ENCODE peak calls at places on chromosomes 6 and 20, in seven cellular contexts. S is HCT116, H is body of pancreas, J is A549, F is mesendoderm, B is heart right ventricle, G is stomach. R is an unnamed sample.

GRCh38 chr6:19830171-19830570 is 7.0 kb upstream of the ID4 start:
- DNase-seq in G (no peak), S (no peak), F (no peak), J (no peak), B (no peak), H (no peak), R (no peak)

GRCh38 chr20:35866446-35867202 is 87.7 kb downstream of the SCAND1 start:
- DNase-seq in H (no peak), G (no peak), B (no peak), J (no peak), S (no peak), F (no peak), R (no peak)

GRCh38 chr6:44487611-44488010 is 100.1 kb downstream of the CDC5L start:
- DNase-seq in F (no peak), G (no peak), B (no peak), H (no peak), S (no peak), J (no peak), R (no peak)

GRCh38 chr6:120627612-120628011 is 706.7 kb downstream of the TBC1D32 start:
- DNase-seq in H (no peak), J (no peak), G (no peak), F (no peak), S (no peak), B (no peak), R (no peak)

GRCh38 chr20:54980321-54980960 is 505.0 kb downstream of the DOK5 start:
- DNase-seq in S (no peak), G (no peak), J (peak; percentile 12), H (no peak), B (no peak), F (peak; percentile 60), R (no peak)

GRCh38 chr6:27605401-27606342 is 132.8 kb upstream of the ZNF184 start:
- DNase-seq in H (no peak), S (peak; percentile 85), F (peak; percentile 96), B (no peak), G (no peak), J (peak; percentile 91), R (no peak)

GRCh38 chr6:125041740-125042459 is 79.7 kb downstream of the RNF217 start:
- DNase-seq in G (no peak), S (peak; percentile 29), H (no peak), B (no peak), J (no peak), F (no peak), R (no peak)

GRCh38 chr20:40797425-40797824 is 108.4 kb upstream of the MAFB start:
- DNase-seq in J (peak; percentile 11), G (peak; percentile 4), B (no peak), F (peak; percentile 49), H (no peak), S (peak; percentile 23), R (no peak)

GRCh38 chr6:101397199-101397598 is 3.7 kb downstream of the GRIK2 start:
- DNase-seq in B (no peak), G (no peak), H (no peak), S (no peak), F (peak; percentile 65), J (peak; percentile 30), R (no peak)

GRCh38 chr20:52012093-52012492 is 179.5 kb downstream of the ZFP64 start:
- DNase-seq in F (no peak), S (no peak), B (no peak), G (no peak), J (no peak), H (no peak), R (no peak)

GRCh38 chr6:116840091-116840490 is 11.2 kb upstream of the GPRC6A start:
- DNase-seq in J (no peak), H (no peak), G (no peak), S (no peak), B (no peak), F (no peak), R (no peak)

GRCh38 chr20:36861625-36861874 is 14.4 kb upstream of the TLDC2 start:
- DNase-seq in F (no peak), J (peak; percentile 25), G (no peak), S (no peak), B (peak; percentile 54), H (no peak), R (no peak)

GRCh38 chr6:152723398-152723797 is 25.7 kb downstream of the MYCT1 start:
- DNase-seq in F (no peak), H (no peak), J (peak; percentile 7), G (no peak), S (no peak), B (no peak), R (no peak)

GRCh38 chr6:164185342-164185920 is 770.9 kb downstream of the QKI start:
- DNase-seq in G (no peak), J (no peak), H (no peak), F (no peak), S (no peak), B (no peak), R (no peak)

GRCh38 chr20:46348972-46349741 is 40.9 kb upstream of the CDH22 start:
- DNase-seq in G (peak; percentile 69), H (peak; percentile 66), B (peak; percentile 64), J (peak; percentile 43), S (peak; percentile 13), F (peak; percentile 73), R (peak; percentile 57)

GRCh38 chr6:134035823-134036296 is 16.6 kb downstream of the SLC2A12 start:
- DNase-seq in S (peak; percentile 88), F (no peak), J (peak; percentile 50), G (peak; percentile 40), B (no peak), H (peak; percentile 58), R (peak; percentile 46)

GRCh38 chr20:60101201-60101893 is 143.1 kb downstream of the CDH26 start:
- DNase-seq in F (no peak), S (no peak), B (no peak), J (no peak), G (no peak), H (no peak), R (no peak)

GRCh38 chr6:33761922-33762629 is 15.4 kb upstream of the IP6K3 start:
- DNase-seq in S (no peak), G (peak; percentile 73), H (peak; percentile 81), B (peak; percentile 87), J (peak; percentile 59), F (peak; percentile 70), R (peak; percentile 56)

GRCh38 chr6:27388293-27389197 is at the start of gene ZNF391:
- DNase-seq in F (peak; percentile 97), H (peak; percentile 72), B (peak; percentile 64), G (peak; percentile 67), S (peak; percentile 53), J (peak; percentile 82), R (peak; percentile 70)

GRCh38 chr6:42093582-42094329 is 43.4 kb downstream of the TAF8 start:
- DNase-seq in J (no peak), B (peak; percentile 43), H (peak; percentile 40), S (no peak), G (peak; percentile 46), F (peak; percentile 72), R (no peak)

GRCh38 chr6:147578159-147578558 is 69.7 kb downstream of the SAMD5 start:
- DNase-seq in F (no peak), J (no peak), G (no peak), B (no peak), S (no peak), H (no peak), R (no peak)

GRCh38 chr6:32853541-32854375 is at the start of the genes PSMB9 and TAP1:
- DNase-seq in S (peak; percentile 88), H (peak; percentile 94), F (peak; percentile 94), B (peak; percentile 93), J (peak; percentile 90), G (peak; percentile 96), R (peak; percentile 96)

GRCh38 chr6:90035047-90035678 is 140.9 kb downstream of the GJA10 start:
- DNase-seq in F (no peak), G (no peak), J (no peak), B (no peak), S (no peak), H (no peak), R (no peak)

DNA sequence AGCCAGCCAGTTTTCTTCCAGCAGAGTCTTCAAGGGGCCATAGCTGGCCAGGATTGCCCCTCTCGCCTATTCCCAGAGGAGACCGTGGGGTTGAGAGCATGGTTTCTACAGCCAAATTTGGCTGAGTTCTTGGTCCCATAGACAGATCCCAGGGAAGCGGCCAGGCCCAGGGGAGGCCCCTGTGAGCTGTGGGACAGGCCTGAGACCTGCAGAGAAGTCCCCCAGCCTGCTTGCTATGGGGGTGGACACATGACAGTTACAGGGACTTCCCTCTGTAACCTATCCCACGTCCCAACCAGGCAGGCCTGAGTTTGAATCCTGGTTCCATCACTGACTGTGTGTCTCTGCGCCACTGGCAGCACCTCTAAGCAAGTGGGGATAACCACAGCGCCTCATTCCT is 2.6 kb downstream of the TCF15 start:
- DNase-seq in F (no peak), B (peak; percentile 54), S (no peak), G (no peak), J (no peak), H (no peak), R (no peak)
- H3K4me1 ChIP-seq in F (no peaks in the 10 kb centered on the region), B (peaks cover 33% of the 10 kb centered on the region), S (peaks cover 4% of the 10 kb centered on the region), G (no peaks in the 10 kb centered on the region), J (no peaks in the 10 kb centered on the region), H (peaks cover 5% of the 10 kb centered on the region), R (no peaks in the 10 kb centered on the region)

DNA sequence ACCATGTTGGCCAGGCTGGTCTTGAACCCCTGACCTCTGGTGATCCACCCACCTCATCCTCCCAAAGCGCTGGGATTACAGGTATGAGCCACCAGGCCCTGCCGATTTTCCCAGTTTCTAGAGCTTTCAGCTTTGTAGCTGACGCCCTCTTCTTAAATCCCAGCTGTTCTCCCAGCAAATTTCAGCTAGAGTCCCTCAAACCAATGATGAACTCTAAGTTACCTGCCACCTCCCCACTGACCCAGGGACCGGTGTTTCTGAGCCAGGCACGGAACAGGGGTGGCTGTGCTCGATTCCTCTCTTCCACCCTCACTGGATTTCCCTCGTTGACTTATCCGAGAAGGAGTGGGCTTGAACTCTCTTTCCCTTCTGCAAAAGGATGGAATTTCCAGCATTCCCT is 39.1 kb downstream of the SUN5 start:
- DNase-seq in H (no peak), J (no peak), F (no peak), S (no peak), G (no peak), B (no peak), R (no peak)
- H3K4me1 ChIP-seq in H (no peaks in the 10 kb centered on the region), J (no peaks in the 10 kb centered on the region), F (no peaks in the 10 kb centered on the region), S (no peaks in the 10 kb centered on the region), G (no peaks in the 10 kb centered on the region), B (no peaks in the 10 kb centered on the region), R (no peaks in the 10 kb centered on the region)

GRCh38 chr20:58787211-58788067 is 63.3 kb downstream of the GNAS-AS1 start:
- DNase-seq in B (no peak), G (no peak), J (no peak), S (no peak), F (no peak), H (no peak), R (no peak)
- H3K4me1 ChIP-seq in B (no peaks in the 10 kb centered on the region), G (no peaks in the 10 kb centered on the region), J (no peaks in the 10 kb centered on the region), S (no peaks in the 10 kb centered on the region), F (no peaks in the 10 kb centered on the region), H (no peaks in the 10 kb centered on the region), R (no peaks in the 10 kb centered on the region)

DNA sequence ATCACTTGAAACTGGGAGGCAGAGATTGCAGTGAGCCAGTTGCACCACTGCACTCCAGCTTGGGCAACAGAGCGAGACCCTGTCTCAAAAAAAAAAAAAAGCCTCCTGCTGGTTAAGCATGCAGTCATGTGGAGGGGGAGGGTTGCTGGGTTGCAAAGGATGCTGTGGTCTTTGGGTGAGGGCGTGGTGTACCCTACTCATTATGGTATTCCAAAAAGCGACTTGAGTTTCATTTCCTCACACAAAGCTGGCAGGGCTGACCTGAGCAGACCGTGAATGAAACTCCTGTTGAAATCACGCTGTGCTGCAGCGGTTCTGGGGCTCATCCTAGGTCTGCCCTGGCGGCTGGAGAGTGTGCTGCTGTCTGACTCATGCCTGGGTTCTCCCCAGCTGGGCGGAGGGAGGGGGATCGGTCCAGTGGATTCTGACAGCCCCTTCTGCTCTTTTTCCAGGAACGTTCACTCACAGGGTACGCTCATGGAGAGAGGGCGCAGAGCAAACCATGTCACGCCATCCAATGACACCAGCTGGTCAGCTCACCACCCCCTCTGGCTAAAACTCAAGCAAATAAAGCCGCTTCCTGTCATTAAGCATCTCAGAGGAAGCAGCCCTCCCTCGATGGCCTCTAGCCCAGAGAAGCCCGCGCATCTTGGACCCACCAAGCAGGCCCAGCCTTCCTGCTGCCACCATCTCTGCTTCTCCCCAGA is 166.2 kb downstream of the SCML4 start:
- DNase-seq in S (no peak), J (no peak), B (peak; percentile 48), H (no peak), G (peak; percentile 39), F (no peak), R (no peak)
- H3K4me1 ChIP-seq in S (peaks cover 13% of the 10 kb centered on the region), J (no peaks in the 10 kb centered on the region), B (no peaks in the 10 kb centered on the region), H (peaks cover 19% of the 10 kb centered on the region), G (peaks cover 5% of the 10 kb centered on the region), F (no peaks in the 10 kb centered on the region), R (no peaks in the 10 kb centered on the region)